ENCODE peak calls at places on chromosome 1, in nine cellular contexts. J is RWPE1; Z is activated naive CD8-positive, alpha-beta T cell treated with anti-CD3 and anti-CD28 coated beads, Interleukin-2, amount 50 U/mL, for 24 hours; P is GM20000; L is glutamatergic neuron; O is T-helper 2 cell; F is GM23248; E is activated gamma-delta T cell treated with Interleukin-2 at 50 U/mL for 16 hours; H is cerebellar cortex. N is an unnamed sample.

GRCh38 chr1:159881930-159882839 is 17.8 kb downstream of the CFAP45 start:
- DNase-seq in J (peak), Z (peak), P (no peak), L (no peak), O (no peak), F (peak), E (no peak), H (peak), N (peak)

GRCh38 chr1:12275370-12275769 is 45.5 kb downstream of the VPS13D start:
- DNase-seq in J (peak), Z (peak), P (peak), L (peak), O (peak), F (peak), E (peak), H (peak), N (no peak)

GRCh38 chr1:1899266-1899966 is 8.5 kb upstream of the GNB1 start:
- DNase-seq in J (no peak), Z (no peak), P (no peak), L (no peak), O (no peak), F (no peak), E (no peak), H (peak), N (no peak)

GRCh38 chr1:236407059-236407458 is 13.0 kb downstream of the EDARADD start:
- DNase-seq in J (no peak), Z (no peak), P (no peak), L (peak), O (no peak), F (no peak), E (no peak), H (no peak), N (no peak)

GRCh38 chr1:44290250-44291094 is 64.6 kb downstream of the ERI3 start:
- DNase-seq in J (no peak), Z (no peak), P (no peak), L (no peak), O (no peak), F (no peak), E (no peak), H (no peak), N (no peak)

GRCh38 chr1:241838831-241839365 is 9.1 kb upstream of the EXO1 start:
- DNase-seq in J (no peak), Z (no peak), P (no peak), L (no peak), O (no peak), F (peak), E (no peak), H (no peak), N (no peak)

GRCh38 chr1:41935226-41935625 is 16.5 kb upstream of the HIVEP3 start:
- DNase-seq in J (no peak), Z (no peak), P (no peak), L (no peak), O (no peak), F (peak), E (no peak), H (no peak), N (no peak)

GRCh38 chr1:186819140-186819539 is 9.6 kb upstream of the PLA2G4A start:
- DNase-seq in J (no peak), Z (no peak), P (peak), L (no peak), O (no peak), F (peak), E (no peak), H (no peak), N (no peak)

GRCh38 chr1:172359531-172359991 is 60.9 kb upstream of the C1orf105 start:
- DNase-seq in J (no peak), Z (no peak), P (no peak), L (no peak), O (no peak), F (peak), E (no peak), H (peak), N (no peak)

GRCh38 chr1:44609412-44609767 is 64.9 kb downstream of the TMEM53 start:
- DNase-seq in J (no peak), Z (peak), P (peak), L (peak), O (no peak), F (peak), E (peak), H (peak), N (peak)

N was measured in cerebellum.